ENCODE peak calls at places on chromosomes 6 and 20, in ten cellular contexts. R is Panc1; E is left ventricle myocardium inferior; L is HEK293T; V is anterior cingulate cortex; F is upper lobe of left lung; H is kidney tubule cell; O is tibial nerve; U is activated naive CD8-positive, alpha-beta T cell treated with anti-CD3 and anti-CD28 coated beads, Interleukin-2, amount 50 U/mL, for 24 hours; M is DMS153. A is an unnamed sample.

GRCh38 chr20:59032713-59033059 is 551 bp upstream of the ATP5F1E start:
- DNase-seq in O (no peak), U (no peak), F (no peak), M (peak), R (peak), E (no peak), L (peak), H (no peak), V (no peak), A (no peak)

GRCh38 chr6:30845183-30845582 is 39.1 kb upstream of the DDR1 start:
- DNase-seq in O (no peak), H (no peak), F (no peak), M (no peak), R (no peak), L (no peak), V (no peak), E (no peak), U (no peak), A (no peak)

GRCh38 chr6:52013035-52013434 is 74.4 kb downstream of the PKHD1 start:
- DNase-seq in V (no peak), H (peak), L (no peak), E (no peak), U (no peak), O (peak), M (no peak), F (no peak), R (no peak), A (no peak)

GRCh38 chr20:30499123-30499522 is 758.3 kb upstream of the DEFB115 start:
- DNase-seq in L (no peak), U (no peak), E (no peak), V (no peak), R (no peak), F (no peak), H (no peak), O (no peak), M (no peak), A (no peak)

GRCh38 chr6:8180327-8181161 is 78.2 kb upstream of the EEF1E1 start:
- DNase-seq in E (no peak), O (no peak), H (peak), V (no peak), F (no peak), R (no peak), U (no peak), L (no peak), M (no peak), A (no peak)

GRCh38 chr20:62603021-62603906 is 39.0 kb upstream of the SLCO4A1 start:
- DNase-seq in H (peak), O (no peak), M (peak), L (no peak), R (no peak), V (no peak), U (peak), E (peak), F (peak), A (peak)

GRCh38 chr6:16764188-16764950 is 3.1 kb upstream of the ATXN1 start:
- DNase-seq in U (no peak), R (no peak), H (peak), M (no peak), F (no peak), V (no peak), O (no peak), E (no peak), L (no peak), A (no peak)

GRCh38 chr6:34310846-34311245 is 62.0 kb upstream of the SMIM29 start:
- DNase-seq in E (no peak), O (no peak), F (no peak), U (no peak), V (no peak), L (no peak), R (no peak), H (no peak), M (no peak), A (no peak)

GRCh38 chr6:20173833-20174796 is 38.2 kb downstream of the MBOAT1 start:
- DNase-seq in M (no peak), L (no peak), V (no peak), R (no peak), F (no peak), O (no peak), U (no peak), E (no peak), H (no peak), A (no peak)

GRCh38 chr6:3776881-3777507 is 25.5 kb upstream of the PXDC1 start:
- DNase-seq in H (no peak), O (no peak), L (peak), U (no peak), E (no peak), F (no peak), R (no peak), V (no peak), M (no peak), A (no peak)

GRCh38 chr20:60008130-60008808 is 50.0 kb downstream of the CDH26 start:
- DNase-seq in U (no peak), F (peak), E (no peak), V (no peak), M (no peak), L (no peak), O (no peak), H (no peak), R (no peak), A (no peak)